ENCODE peak calls at places on chromosomes 13 and 19, in six cellular contexts. R is psoas muscle, J is transverse colon, Q is right lobe of liver, N is left ventricle myocardium inferior, Y is GM06990. I is an unnamed sample.

GRCh38 chr19:4108767-4109625 is 14.9 kb downstream of the MAP2K2 start:
- DNase-seq in R (no peak), J (peak), Q (no peak), N (no peak), Y (peak), I (peak)

GRCh38 chr13:52029569-52029968 is 5.1 kb downstream of the UTP14C start:
- DNase-seq in R (no peak), J (peak), Q (no peak), N (no peak), Y (no peak), I (no peak)

GRCh38 chr13:75250526-75251183 is 231.3 kb downstream of the TBC1D4 start:
- DNase-seq in R (no peak), J (no peak), Q (no peak), N (no peak), Y (no peak), I (no peak)

GRCh38 chr13:50079278-50080157 is 64.3 kb downstream of the KCNRG start:
- DNase-seq in R (no peak), J (no peak), Q (no peak), N (no peak), Y (no peak), I (no peak)

GRCh38 chr13:30572859-30573275 is 44.9 kb upstream of the USPL1 start:
- DNase-seq in R (no peak), J (no peak), Q (no peak), N (no peak), Y (no peak), I (peak)

GRCh38 chr19:10505583-10506229 is 2.5 kb upstream of the KEAP1 start:
- DNase-seq in R (peak), J (peak), Q (peak), N (peak), Y (no peak), I (peak)

GRCh38 chr13:28620011-28620830 is 38.7 kb upstream of the POMP start:
- DNase-seq in R (no peak), J (no peak), Q (no peak), N (no peak), Y (no peak), I (no peak)

GRCh38 chr19:1826557-1827521 is 14.8 kb upstream of the ATP8B3 start:
- DNase-seq in R (no peak), J (no peak), Q (peak), N (no peak), Y (no peak), I (no peak)

GRCh38 chr13:31174018-31174417 is 12.3 kb upstream of the HSPH1 start:
- DNase-seq in R (no peak), J (no peak), Q (no peak), N (no peak), Y (no peak), I (no peak)

GRCh38 chr19:29510701-29511265 is 15.0 kb upstream of the VSTM2B start:
- DNase-seq in R (no peak), J (no peak), Q (peak), N (no peak), Y (no peak), I (no peak)

GRCh38 chr13:39603424-39603947 is 493 bp upstream of the LHFPL6 start:
- DNase-seq in R (no peak), J (peak), Q (no peak), N (no peak), Y (no peak), I (no peak)

GRCh38 chr19:1237754-1238372 is at the start of gene CBARP:
- DNase-seq in R (no peak), J (no peak), Q (no peak), N (peak), Y (no peak), I (peak)

GRCh38 chr19:34793562-34793961 is 20.5 kb upstream of the ZNF599 start:
- DNase-seq in R (no peak), J (no peak), Q (no peak), N (no peak), Y (no peak), I (no peak)

GRCh38 chr13:35600137-35600536 is 123.6 kb upstream of the MAB21L1 start:
- DNase-seq in R (no peak), J (no peak), Q (no peak), N (no peak), Y (no peak), I (no peak)

GRCh38 chr13:109625156-109625555 is 161.2 kb downstream of the IRS2 start:
- DNase-seq in R (no peak), J (no peak), Q (no peak), N (no peak), Y (no peak), I (no peak)

GRCh38 chr13:98690348-98691041 is 62.0 kb downstream of the SLC15A1 start:
- DNase-seq in R (no peak), J (no peak), Q (no peak), N (no peak), Y (no peak), I (no peak)

GRCh38 chr19:13689050-13689449 is 75.3 kb upstream of the MRI1 start:
- DNase-seq in R (no peak), J (no peak), Q (no peak), N (no peak), Y (no peak), I (no peak)

GRCh38 chr13:103102482-103102881 is 36.3 kb upstream of the SLC10A2 start:
- DNase-seq in R (no peak), J (no peak), Q (no peak), N (no peak), Y (no peak), I (no peak)

GRCh38 chr19:13169769-13170168 is 19.6 kb downstream of the IER2 start:
- DNase-seq in R (no peak), J (peak), Q (no peak), N (no peak), Y (no peak), I (no peak)

GRCh38 chr13:48528720-48529119 is 4.2 kb downstream of the RCBTB2 start:
- DNase-seq in R (no peak), J (no peak), Q (no peak), N (no peak), Y (peak), I (no peak)
- H3K4me3 ChIP-seq in R (no peak), J (no peak), Q (no peak), N (peak), Y (no peak), I (no peak)

DNA sequence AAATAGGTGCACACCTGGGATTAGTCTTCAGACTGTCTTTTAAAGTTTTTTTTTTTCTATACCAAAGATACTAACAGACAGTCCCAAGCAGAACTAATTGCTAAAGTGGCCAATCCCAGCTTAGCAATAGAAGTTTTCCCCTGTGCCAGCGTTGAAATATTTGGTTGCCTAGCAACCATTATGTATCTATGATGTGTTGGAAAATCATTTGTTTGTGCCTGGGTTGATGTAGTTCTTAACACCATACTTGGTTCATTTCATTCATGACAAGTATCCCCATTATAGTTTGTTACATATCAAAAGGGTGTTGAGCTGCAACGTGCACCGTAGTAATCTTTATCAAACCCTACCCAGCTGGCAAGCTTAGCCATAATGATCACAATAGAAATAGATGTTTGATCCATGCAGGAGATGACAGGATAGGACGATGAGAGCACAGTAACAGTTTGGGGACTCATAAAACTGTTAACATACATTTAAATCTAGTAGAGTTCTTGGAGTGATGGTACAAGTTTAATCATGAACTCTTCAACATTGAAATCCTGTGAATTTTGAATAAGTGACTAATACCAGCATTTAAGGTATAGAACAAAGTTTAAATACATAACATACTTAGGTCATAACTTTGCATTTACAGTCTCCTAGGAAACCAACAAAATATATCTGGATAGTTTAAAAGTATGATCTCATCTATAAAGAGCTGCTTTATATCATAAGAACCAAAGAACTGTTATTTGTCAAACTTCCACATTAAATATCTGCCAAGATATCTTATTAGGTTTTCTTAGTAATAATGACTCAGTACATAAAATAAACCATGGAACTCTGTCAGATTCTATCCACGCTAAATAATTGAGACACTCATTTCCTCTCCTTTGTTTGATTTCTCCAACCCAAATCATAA is 73.4 kb downstream of the MBNL2 start:
- DNase-seq in R (no peak), J (no peak), Q (no peak), N (no peak), Y (no peak), I (no peak)
- H3K4me3 ChIP-seq in R (no peak), J (no peak), Q (no peak), N (no peak), Y (no peak), I (no peak)

DNA sequence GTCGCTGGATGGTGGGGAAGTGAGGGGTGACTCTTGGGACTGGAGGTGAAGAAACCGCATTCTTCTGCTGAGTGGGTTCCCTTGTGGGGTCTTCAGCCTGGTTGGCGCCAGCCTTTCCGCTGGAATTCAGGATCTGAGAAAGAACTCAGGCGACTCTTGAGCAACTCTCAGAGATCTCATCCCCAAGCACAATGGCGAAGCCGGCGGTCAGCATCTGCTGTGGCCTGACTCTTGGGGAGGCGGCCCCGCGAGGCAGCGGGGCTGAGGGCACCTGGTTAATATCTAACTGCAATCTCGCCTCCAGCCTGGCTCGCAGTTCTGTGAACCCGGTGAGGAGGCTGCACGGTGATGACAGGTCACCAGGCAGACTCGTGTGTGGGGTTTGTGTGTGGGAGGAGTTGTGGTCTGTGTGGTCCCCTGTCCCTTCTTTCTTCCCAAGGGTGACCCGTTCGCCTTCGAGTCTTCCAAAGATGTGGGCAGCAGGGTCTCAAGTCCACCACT is 883 bp downstream of the ZNF441 start:
- DNase-seq in R (peak), J (peak), Q (peak), N (peak), Y (peak), I (no peak)
- H3K4me3 ChIP-seq in R (peak), J (peak), Q (peak), N (peak), Y (peak), I (peak)

DNA sequence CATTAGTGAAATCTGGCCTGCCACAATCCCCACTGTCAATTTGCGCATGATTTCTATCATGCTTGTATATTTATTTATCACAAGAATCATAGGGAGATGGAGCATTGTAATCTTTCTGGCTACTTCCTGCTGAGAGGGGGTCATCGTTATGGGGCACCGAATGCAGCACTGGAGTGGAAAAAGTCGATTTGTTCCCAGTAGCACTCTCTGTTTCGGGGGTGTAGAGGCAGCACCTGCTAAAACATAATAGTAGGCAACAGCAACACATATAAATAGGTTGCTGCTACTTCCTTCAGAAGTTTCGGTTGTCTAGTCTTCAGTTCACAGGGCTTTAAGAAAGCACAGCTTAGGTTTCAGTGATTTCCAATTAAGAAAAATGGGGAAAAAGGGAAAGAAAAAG is 23.4 kb upstream of the CEACAM21 start:
- DNase-seq in R (no peak), J (peak), Q (no peak), N (no peak), Y (peak), I (no peak)
- H3K4me3 ChIP-seq in R (no peak), J (peak), Q (no peak), N (no peak), Y (peak), I (peak)

I was measured in naive thymus-derived CD4-positive, alpha-beta T cell.